ENCODE peak calls at places on chromosome 9, in ten cellular contexts. One of them, this sample, is unnamed.

GRCh38 chr9:76586555-76587314 is 127.8 kb downstream of the GCNT1 start:
- DNase-seq in epithelial cell of esophagus: no peak
- DNase-seq in fibroblast of pulmonary artery: no peak
- DNase-seq in body of pancreas: peak
- DNase-seq in pancreas: no peak
- DNase-seq in GM13977: no peak
- DNase-seq in lower leg skin: no peak
- DNase-seq in mesothelial cell of epicardium: no peak
- DNase-seq in breast epithelium: no peak
- DNase-seq in heart left ventricle: no peak
- DNase-seq in this sample: no peak

GRCh38 chr9:13278368-13279246 is 885 bp downstream of the MPDZ start:
- DNase-seq in lower leg skin: peak
- DNase-seq in GM13977: no peak
- DNase-seq in pancreas: peak
- DNase-seq in breast epithelium: peak
- DNase-seq in fibroblast of pulmonary artery: peak
- DNase-seq in heart left ventricle: peak
- DNase-seq in mesothelial cell of epicardium: peak
- DNase-seq in body of pancreas: peak
- DNase-seq in epithelial cell of esophagus: peak
- DNase-seq in this sample: peak

GRCh38 chr9:34047864-34048729 is 590 bp downstream of the UBAP2 start:
- DNase-seq in mesothelial cell of epicardium: peak
- DNase-seq in epithelial cell of esophagus: peak
- DNase-seq in body of pancreas: peak
- DNase-seq in GM13977: peak
- DNase-seq in breast epithelium: no peak
- DNase-seq in pancreas: peak
- DNase-seq in fibroblast of pulmonary artery: no peak
- DNase-seq in heart left ventricle: peak
- DNase-seq in lower leg skin: peak
- DNase-seq in this sample: peak

GRCh38 chr9:114972510-114972909 is 42.1 kb upstream of the TNFSF8 start:
- DNase-seq in pancreas: no peak
- DNase-seq in fibroblast of pulmonary artery: no peak
- DNase-seq in mesothelial cell of epicardium: no peak
- DNase-seq in GM13977: no peak
- DNase-seq in heart left ventricle: no peak
- DNase-seq in breast epithelium: no peak
- DNase-seq in lower leg skin: no peak
- DNase-seq in epithelial cell of esophagus: peak
- DNase-seq in body of pancreas: no peak
- DNase-seq in this sample: no peak

GRCh38 chr9:89605181-89606048 is 603 bp downstream of the GADD45G start:
- DNase-seq in epithelial cell of esophagus: peak
- DNase-seq in body of pancreas: peak
- DNase-seq in breast epithelium: peak
- DNase-seq in lower leg skin: peak
- DNase-seq in heart left ventricle: peak
- DNase-seq in pancreas: peak
- DNase-seq in fibroblast of pulmonary artery: peak
- DNase-seq in mesothelial cell of epicardium: no peak
- DNase-seq in GM13977: peak
- DNase-seq in this sample: peak

GRCh38 chr9:81239388-81239787 is 450.0 kb downstream of the TLE1 start:
- DNase-seq in pancreas: no peak
- DNase-seq in mesothelial cell of epicardium: no peak
- DNase-seq in fibroblast of pulmonary artery: no peak
- DNase-seq in breast epithelium: no peak
- DNase-seq in epithelial cell of esophagus: peak
- DNase-seq in lower leg skin: no peak
- DNase-seq in GM13977: no peak
- DNase-seq in heart left ventricle: no peak
- DNase-seq in body of pancreas: no peak
- DNase-seq in this sample: no peak

GRCh38 chr9:22645893-22646292 is 199.3 kb downstream of the DMRTA1 start:
- DNase-seq in GM13977: no peak
- DNase-seq in fibroblast of pulmonary artery: no peak
- DNase-seq in breast epithelium: no peak
- DNase-seq in heart left ventricle: no peak
- DNase-seq in epithelial cell of esophagus: peak
- DNase-seq in lower leg skin: no peak
- DNase-seq in mesothelial cell of epicardium: no peak
- DNase-seq in body of pancreas: no peak
- DNase-seq in pancreas: no peak
- DNase-seq in this sample: no peak

GRCh38 chr9:128323192-128323730 is 622 bp downstream of the COQ4 start:
- DNase-seq in fibroblast of pulmonary artery: peak
- DNase-seq in epithelial cell of esophagus: peak
- DNase-seq in body of pancreas: no peak
- DNase-seq in GM13977: peak
- DNase-seq in breast epithelium: no peak
- DNase-seq in pancreas: no peak
- DNase-seq in lower leg skin: no peak
- DNase-seq in mesothelial cell of epicardium: no peak
- DNase-seq in heart left ventricle: no peak
- DNase-seq in this sample: peak

GRCh38 chr9:96654450-96655197 is 493 bp downstream of the PRXL2C start:
- DNase-seq in mesothelial cell of epicardium: peak
- DNase-seq in epithelial cell of esophagus: peak
- DNase-seq in fibroblast of pulmonary artery: peak
- DNase-seq in heart left ventricle: peak
- DNase-seq in breast epithelium: peak
- DNase-seq in GM13977: peak
- DNase-seq in pancreas: peak
- DNase-seq in body of pancreas: peak
- DNase-seq in lower leg skin: peak
- DNase-seq in this sample: peak
- TF ChIP-seq CTCF in mesothelial cell of epicardium: no peak
- TF ChIP-seq CTCF in epithelial cell of esophagus: no peak
- TF ChIP-seq CTCF in fibroblast of pulmonary artery: no peak
- TF ChIP-seq CTCF in heart left ventricle: peak
- TF ChIP-seq CTCF in breast epithelium: peak
- TF ChIP-seq CTCF in GM13977: peak
- TF ChIP-seq CTCF in pancreas: no peak
- TF ChIP-seq CTCF in body of pancreas: peak
- TF ChIP-seq CTCF in lower leg skin: no peak
- TF ChIP-seq CTCF in this sample: peak

DNA sequence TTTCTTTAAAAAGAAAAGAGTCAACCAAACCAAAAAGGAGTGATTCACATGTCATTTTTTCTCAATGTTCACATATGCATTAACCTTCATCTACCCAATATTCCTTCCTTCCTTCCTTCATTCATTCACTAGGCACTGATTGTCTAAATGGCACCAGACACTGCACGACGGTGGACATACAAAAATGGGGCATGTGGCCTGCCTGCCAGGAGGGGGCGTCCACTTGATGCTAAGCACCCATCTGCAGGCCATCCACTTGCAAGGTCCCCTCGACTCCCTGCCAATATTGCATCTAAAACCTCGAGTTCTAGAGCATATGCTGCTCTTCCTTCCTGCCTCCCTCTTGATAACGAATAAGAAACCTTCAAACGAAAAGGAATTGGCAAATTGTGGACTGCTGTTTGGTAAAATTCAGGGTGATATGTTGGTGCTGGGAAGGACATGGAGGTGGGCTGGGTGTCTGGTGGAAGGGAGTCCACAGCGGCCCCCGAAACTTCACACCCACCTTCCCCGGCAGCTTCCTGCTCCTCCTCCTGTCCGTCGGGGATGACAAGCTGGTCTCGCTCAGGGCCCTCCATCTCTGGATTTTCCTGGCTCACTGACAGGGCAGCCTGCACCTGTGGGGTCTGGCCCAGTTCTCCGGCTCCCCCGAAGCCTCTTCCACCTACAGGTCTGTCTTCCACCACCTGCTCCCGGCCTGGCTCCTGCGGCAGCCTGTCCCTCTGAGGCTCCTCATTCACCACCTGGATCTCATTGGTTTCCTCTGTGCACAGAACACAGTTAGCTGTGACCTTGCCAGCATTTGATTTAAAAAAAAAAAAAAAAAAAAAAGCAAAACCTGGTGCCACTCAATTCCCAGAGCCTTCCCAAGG is 64.3 kb downstream of the GOLM1 start:
- DNase-seq in pancreas: peak
- DNase-seq in fibroblast of pulmonary artery: peak
- DNase-seq in lower leg skin: no peak
- DNase-seq in body of pancreas: peak
- DNase-seq in epithelial cell of esophagus: peak
- DNase-seq in GM13977: peak
- DNase-seq in breast epithelium: no peak
- DNase-seq in mesothelial cell of epicardium: no peak
- DNase-seq in heart left ventricle: no peak
- DNase-seq in this sample: peak
- TF ChIP-seq CTCF in pancreas: peak
- TF ChIP-seq CTCF in fibroblast of pulmonary artery: peak
- TF ChIP-seq CTCF in lower leg skin: no peak
- TF ChIP-seq CTCF in body of pancreas: peak
- TF ChIP-seq CTCF in epithelial cell of esophagus: peak
- TF ChIP-seq CTCF in GM13977: peak
- TF ChIP-seq CTCF in breast epithelium: no peak
- TF ChIP-seq CTCF in mesothelial cell of epicardium: peak
- TF ChIP-seq CTCF in heart left ventricle: peak
- TF ChIP-seq CTCF in this sample: peak

GRCh38 chr9:69145148-69145547 is 28.9 kb upstream of the TJP2 start:
- DNase-seq in GM13977: no peak
- DNase-seq in lower leg skin: no peak
- DNase-seq in epithelial cell of esophagus: no peak
- DNase-seq in fibroblast of pulmonary artery: no peak
- DNase-seq in body of pancreas: no peak
- DNase-seq in heart left ventricle: no peak
- DNase-seq in pancreas: no peak
- DNase-seq in breast epithelium: no peak
- DNase-seq in mesothelial cell of epicardium: no peak
- DNase-seq in this sample: no peak

GRCh38 chr9:69151506-69151905 is 22.6 kb upstream of the TJP2 start:
- DNase-seq in epithelial cell of esophagus: no peak
- DNase-seq in lower leg skin: no peak
- DNase-seq in breast epithelium: no peak
- DNase-seq in pancreas: no peak
- DNase-seq in mesothelial cell of epicardium: no peak
- DNase-seq in fibroblast of pulmonary artery: no peak
- DNase-seq in body of pancreas: no peak
- DNase-seq in heart left ventricle: no peak
- DNase-seq in GM13977: no peak
- DNase-seq in this sample: no peak

GRCh38 chr9:69147041-69147834 is 26.8 kb upstream of the TJP2 start:
- DNase-seq in GM13977: no peak
- DNase-seq in pancreas: no peak
- DNase-seq in epithelial cell of esophagus: no peak
- DNase-seq in fibroblast of pulmonary artery: no peak
- DNase-seq in heart left ventricle: no peak
- DNase-seq in body of pancreas: no peak
- DNase-seq in lower leg skin: peak
- DNase-seq in breast epithelium: no peak
- DNase-seq in mesothelial cell of epicardium: no peak
- DNase-seq in this sample: no peak

GRCh38 chr9:69153707-69154521 is 20.2 kb upstream of the TJP2 start:
- DNase-seq in epithelial cell of esophagus: no peak
- DNase-seq in pancreas: no peak
- DNase-seq in mesothelial cell of epicardium: no peak
- DNase-seq in lower leg skin: no peak
- DNase-seq in fibroblast of pulmonary artery: no peak
- DNase-seq in GM13977: no peak
- DNase-seq in breast epithelium: no peak
- DNase-seq in heart left ventricle: no peak
- DNase-seq in body of pancreas: no peak
- DNase-seq in this sample: no peak

GRCh38 chr9:69149321-69149807 is 24.7 kb upstream of the TJP2 start:
- DNase-seq in body of pancreas: no peak
- DNase-seq in breast epithelium: no peak
- DNase-seq in fibroblast of pulmonary artery: peak
- DNase-seq in epithelial cell of esophagus: peak
- DNase-seq in GM13977: no peak
- DNase-seq in lower leg skin: peak
- DNase-seq in mesothelial cell of epicardium: no peak
- DNase-seq in pancreas: no peak
- DNase-seq in heart left ventricle: no peak
- DNase-seq in this sample: peak
- TF ChIP-seq CTCF in body of pancreas: peak
- TF ChIP-seq CTCF in breast epithelium: no peak
- TF ChIP-seq CTCF in fibroblast of pulmonary artery: peak
- TF ChIP-seq CTCF in epithelial cell of esophagus: peak
- TF ChIP-seq CTCF in GM13977: no peak
- TF ChIP-seq CTCF in lower leg skin: no peak
- TF ChIP-seq CTCF in mesothelial cell of epicardium: no peak
- TF ChIP-seq CTCF in pancreas: no peak
- TF ChIP-seq CTCF in heart left ventricle: peak
- TF ChIP-seq CTCF in this sample: peak

GRCh38 chr9:108760841-108761240 is 94.9 kb downstream of the ACTL7B start:
- DNase-seq in body of pancreas: no peak
- DNase-seq in breast epithelium: no peak
- DNase-seq in heart left ventricle: no peak
- DNase-seq in GM13977: no peak
- DNase-seq in lower leg skin: no peak
- DNase-seq in epithelial cell of esophagus: no peak
- DNase-seq in pancreas: no peak
- DNase-seq in fibroblast of pulmonary artery: no peak
- DNase-seq in mesothelial cell of epicardium: no peak
- DNase-seq in this sample: no peak

GRCh38 chr9:108759835-108760234 is 96.0 kb downstream of the ACTL7B start:
- DNase-seq in body of pancreas: peak
- DNase-seq in GM13977: no peak
- DNase-seq in mesothelial cell of epicardium: no peak
- DNase-seq in epithelial cell of esophagus: no peak
- DNase-seq in breast epithelium: no peak
- DNase-seq in lower leg skin: no peak
- DNase-seq in pancreas: peak
- DNase-seq in heart left ventricle: no peak
- DNase-seq in fibroblast of pulmonary artery: no peak
- DNase-seq in this sample: no peak

GRCh38 chr9:108755979-108756378 is 99.8 kb downstream of the ACTL7B start:
- DNase-seq in GM13977: no peak
- DNase-seq in mesothelial cell of epicardium: no peak
- DNase-seq in fibroblast of pulmonary artery: no peak
- DNase-seq in lower leg skin: no peak
- DNase-seq in body of pancreas: no peak
- DNase-seq in breast epithelium: no peak
- DNase-seq in epithelial cell of esophagus: no peak
- DNase-seq in pancreas: no peak
- DNase-seq in heart left ventricle: no peak
- DNase-seq in this sample: no peak

GRCh38 chr9:108759399-108759798 is 96.4 kb downstream of the ACTL7B start:
- DNase-seq in pancreas: peak
- DNase-seq in GM13977: no peak
- DNase-seq in breast epithelium: no peak
- DNase-seq in heart left ventricle: no peak
- DNase-seq in body of pancreas: peak
- DNase-seq in epithelial cell of esophagus: no peak
- DNase-seq in lower leg skin: no peak
- DNase-seq in fibroblast of pulmonary artery: no peak
- DNase-seq in mesothelial cell of epicardium: no peak
- DNase-seq in this sample: no peak

DNA sequence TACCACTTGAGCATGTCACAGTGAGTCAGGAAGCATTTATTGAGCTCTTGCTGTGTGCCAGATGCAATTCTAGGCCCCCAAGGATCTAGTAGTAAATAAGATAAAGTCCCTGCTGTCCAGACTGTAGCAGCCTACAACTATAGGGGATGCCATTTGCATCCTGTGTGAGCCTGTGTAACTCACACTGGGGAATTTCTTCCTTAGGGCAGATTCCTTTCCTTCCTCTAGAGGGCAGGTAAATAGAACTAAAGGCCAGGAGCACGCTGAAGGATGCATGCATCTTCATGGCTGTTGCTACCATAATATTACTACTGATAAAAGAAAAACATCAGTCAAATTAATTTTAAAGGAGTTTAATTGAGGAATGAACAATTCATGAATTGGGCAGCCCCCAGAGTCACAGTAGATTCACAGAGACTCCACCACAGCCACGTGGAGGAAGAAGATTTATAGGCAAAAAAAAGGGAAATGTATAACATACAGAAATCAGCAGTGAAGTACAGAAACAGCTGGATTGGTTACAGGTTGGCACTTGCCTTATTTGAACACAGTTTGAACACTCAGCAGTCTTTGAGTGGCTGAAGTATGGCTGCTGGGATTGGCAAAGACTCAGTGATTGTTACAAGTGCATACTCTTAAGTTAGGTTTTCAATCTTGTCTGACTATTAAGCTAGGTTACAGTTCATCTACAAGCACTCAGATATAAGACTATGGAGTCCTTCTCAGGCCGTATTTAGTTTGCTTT is 98.9 kb downstream of the ACTL7B start:
- DNase-seq in pancreas: no peak
- DNase-seq in GM13977: no peak
- DNase-seq in epithelial cell of esophagus: peak
- DNase-seq in lower leg skin: no peak
- DNase-seq in mesothelial cell of epicardium: no peak
- DNase-seq in breast epithelium: no peak
- DNase-seq in body of pancreas: no peak
- DNase-seq in heart left ventricle: no peak
- DNase-seq in fibroblast of pulmonary artery: no peak
- DNase-seq in this sample: peak
- TF ChIP-seq CTCF in pancreas: no peak
- TF ChIP-seq CTCF in GM13977: no peak
- TF ChIP-seq CTCF in epithelial cell of esophagus: peak
- TF ChIP-seq CTCF in lower leg skin: no peak
- TF ChIP-seq CTCF in mesothelial cell of epicardium: no peak
- TF ChIP-seq CTCF in breast epithelium: no peak
- TF ChIP-seq CTCF in body of pancreas: no peak
- TF ChIP-seq CTCF in heart left ventricle: no peak
- TF ChIP-seq CTCF in fibroblast of pulmonary artery: peak
- TF ChIP-seq CTCF in this sample: peak